ENCODE peak calls at places on chromosome 22, in six cellular contexts. One of them, this sample, is unnamed.

GRCh38 chr22:23259916-23260644 is 79.8 kb downstream of the BCR start:
- DNase-seq in lower lobe of right lung: no peak
- DNase-seq in IMR-90: no peak
- DNase-seq in A673: no peak
- DNase-seq in esophagus muscularis mucosa: no peak
- DNase-seq in hepatocyte: no peak
- DNase-seq in this sample: no peak

GRCh38 chr22:35051034-35051535 is 14.9 kb upstream of the ISX start:
- DNase-seq in lower lobe of right lung: no peak
- DNase-seq in IMR-90: no peak
- DNase-seq in A673: no peak
- DNase-seq in esophagus muscularis mucosa: no peak
- DNase-seq in hepatocyte: no peak
- DNase-seq in this sample: no peak

GRCh38 chr22:24482586-24482985 is 12.5 kb upstream of the UPB1 start:
- DNase-seq in lower lobe of right lung: no peak
- DNase-seq in IMR-90: peak; percentile 79
- DNase-seq in A673: peak; percentile 91
- DNase-seq in esophagus muscularis mucosa: no peak
- DNase-seq in hepatocyte: no peak
- DNase-seq in this sample: no peak

GRCh38 chr22:26479043-26479791 is 4.4 kb downstream of the HPS4 start:
- DNase-seq in lower lobe of right lung: no peak
- DNase-seq in IMR-90: no peak
- DNase-seq in A673: peak; percentile 42
- DNase-seq in esophagus muscularis mucosa: no peak
- DNase-seq in hepatocyte: no peak
- DNase-seq in this sample: peak; percentile 15

GRCh38 chr22:22386602-22387385 is 121.7 kb downstream of the ZNF280B start:
- DNase-seq in lower lobe of right lung: no peak
- DNase-seq in IMR-90: no peak
- DNase-seq in A673: no peak
- DNase-seq in esophagus muscularis mucosa: peak; percentile 70
- DNase-seq in hepatocyte: no peak
- DNase-seq in this sample: no peak

GRCh38 chr22:20204821-20205220 is 54.0 kb upstream of the CCDC188 start:
- DNase-seq in lower lobe of right lung: no peak
- DNase-seq in IMR-90: no peak
- DNase-seq in A673: no peak
- DNase-seq in esophagus muscularis mucosa: no peak
- DNase-seq in hepatocyte: peak; percentile 34
- DNase-seq in this sample: no peak

GRCh38 chr22:41772645-41773044 is 27.8 kb upstream of the CCDC134 start:
- DNase-seq in lower lobe of right lung: no peak
- DNase-seq in IMR-90: peak; percentile 9
- DNase-seq in A673: no peak
- DNase-seq in esophagus muscularis mucosa: no peak
- DNase-seq in hepatocyte: no peak
- DNase-seq in this sample: no peak

GRCh38 chr22:40560551-40560950 is 76.0 kb downstream of the MRTFA start:
- DNase-seq in lower lobe of right lung: no peak
- DNase-seq in IMR-90: peak; percentile 65
- DNase-seq in A673: peak; percentile 12
- DNase-seq in esophagus muscularis mucosa: no peak
- DNase-seq in hepatocyte: no peak
- DNase-seq in this sample: no peak

GRCh38 chr22:20061481-20061861 is 18.6 kb upstream of the DGCR8 start:
- DNase-seq in lower lobe of right lung: no peak
- DNase-seq in IMR-90: peak; percentile 8
- DNase-seq in A673: no peak
- DNase-seq in esophagus muscularis mucosa: no peak
- DNase-seq in hepatocyte: no peak
- DNase-seq in this sample: no peak

GRCh38 chr22:21652010-21652546 is 10.0 kb downstream of the SDF2L1 start:
- DNase-seq in lower lobe of right lung: peak; percentile 91
- DNase-seq in IMR-90: peak; percentile 81
- DNase-seq in A673: peak; percentile 96
- DNase-seq in esophagus muscularis mucosa: peak; percentile 96
- DNase-seq in hepatocyte: peak; percentile 91
- DNase-seq in this sample: peak; percentile 79

GRCh38 chr22:19098157-19098556 is 24.1 kb downstream of the DGCR2 start:
- DNase-seq in lower lobe of right lung: no peak
- DNase-seq in IMR-90: peak; percentile 10
- DNase-seq in A673: no peak
- DNase-seq in esophagus muscularis mucosa: no peak
- DNase-seq in hepatocyte: no peak
- DNase-seq in this sample: no peak

GRCh38 chr22:30267382-30268302 is 991 bp upstream of the OSM start:
- DNase-seq in lower lobe of right lung: peak; percentile 67
- DNase-seq in IMR-90: no peak
- DNase-seq in A673: no peak
- DNase-seq in esophagus muscularis mucosa: no peak
- DNase-seq in hepatocyte: no peak
- DNase-seq in this sample: peak; percentile 58

GRCh38 chr22:28958611-28959010 is 75.2 kb downstream of the ZNRF3 start:
- DNase-seq in lower lobe of right lung: no peak
- DNase-seq in IMR-90: peak; percentile 52
- DNase-seq in A673: no peak
- DNase-seq in esophagus muscularis mucosa: no peak
- DNase-seq in hepatocyte: no peak
- DNase-seq in this sample: no peak

GRCh38 chr22:27705391-27706080 is 96.0 kb downstream of the MN1 start:
- DNase-seq in lower lobe of right lung: no peak
- DNase-seq in IMR-90: no peak
- DNase-seq in A673: peak; percentile 35
- DNase-seq in esophagus muscularis mucosa: no peak
- DNase-seq in hepatocyte: no peak
- DNase-seq in this sample: no peak

GRCh38 chr22:23533328-23533762 is 46.7 kb downstream of the IGLL1 start:
- DNase-seq in lower lobe of right lung: peak; percentile 44
- DNase-seq in IMR-90: peak; percentile 10
- DNase-seq in A673: peak; percentile 33
- DNase-seq in esophagus muscularis mucosa: no peak
- DNase-seq in hepatocyte: peak; percentile 84
- DNase-seq in this sample: no peak

GRCh38 chr22:47920380-47920959 is 1158.0 kb downstream of the TBC1D22A start:
- DNase-seq in lower lobe of right lung: no peak
- DNase-seq in IMR-90: no peak
- DNase-seq in A673: no peak
- DNase-seq in esophagus muscularis mucosa: peak; percentile 90
- DNase-seq in hepatocyte: no peak
- DNase-seq in this sample: no peak

GRCh38 chr22:47918936-47919505 is 1156.6 kb downstream of the TBC1D22A start:
- DNase-seq in lower lobe of right lung: no peak
- DNase-seq in IMR-90: no peak
- DNase-seq in A673: no peak
- DNase-seq in esophagus muscularis mucosa: peak; percentile 88
- DNase-seq in hepatocyte: no peak
- DNase-seq in this sample: no peak

GRCh38 chr22:47919893-47920292 is 1157.4 kb downstream of the TBC1D22A start:
- DNase-seq in lower lobe of right lung: no peak
- DNase-seq in IMR-90: no peak
- DNase-seq in A673: no peak
- DNase-seq in esophagus muscularis mucosa: peak; percentile 90
- DNase-seq in hepatocyte: no peak
- DNase-seq in this sample: no peak

GRCh38 chr22:47923011-47923427 is 1160.6 kb downstream of the TBC1D22A start:
- DNase-seq in lower lobe of right lung: no peak
- DNase-seq in IMR-90: no peak
- DNase-seq in A673: no peak
- DNase-seq in esophagus muscularis mucosa: peak; percentile 57
- DNase-seq in hepatocyte: no peak
- DNase-seq in this sample: no peak

DNA sequence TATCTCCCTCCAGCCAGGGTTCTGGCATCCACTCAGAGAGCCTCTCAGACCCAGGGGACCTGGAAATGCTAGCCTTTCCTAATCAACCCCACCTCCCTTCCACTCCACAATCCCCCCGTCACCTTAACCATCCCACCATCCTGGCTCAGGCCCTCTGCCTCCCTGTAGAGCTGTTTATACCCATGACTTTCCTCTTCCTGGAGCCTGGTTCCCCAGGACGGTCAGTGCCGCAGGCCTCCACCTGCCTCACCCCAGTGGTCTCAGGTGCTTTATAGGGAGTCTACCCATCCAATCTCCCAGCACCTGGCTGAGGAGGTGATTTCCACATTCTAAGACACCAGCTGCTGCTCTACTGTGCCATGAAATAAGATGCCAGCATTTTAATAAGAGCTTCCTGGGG is 1159.5 kb downstream of the TBC1D22A start:
- DNase-seq in lower lobe of right lung: no peak
- DNase-seq in IMR-90: no peak
- DNase-seq in A673: no peak
- DNase-seq in esophagus muscularis mucosa: peak; percentile 79
- DNase-seq in hepatocyte: no peak
- DNase-seq in this sample: no peak
- H3K9me3 ChIP-seq in lower lobe of right lung: no peaks in the 10 kb centered on the region
- H3K9me3 ChIP-seq in IMR-90: peaks cover 68% of the 10 kb centered on the region
- H3K9me3 ChIP-seq in A673: peaks cover 3% of the 10 kb centered on the region
- H3K9me3 ChIP-seq in esophagus muscularis mucosa: no peaks in the 10 kb centered on the region
- H3K9me3 ChIP-seq in hepatocyte: no peaks in the 10 kb centered on the region
- H3K9me3 ChIP-seq in this sample: no peaks in the 10 kb centered on the region

GRCh38 chr22:43325176-43325575 is 18.0 kb downstream of the SCUBE1 start:
- DNase-seq in lower lobe of right lung: no peak
- DNase-seq in IMR-90: no peak
- DNase-seq in A673: no peak
- DNase-seq in esophagus muscularis mucosa: no peak
- DNase-seq in hepatocyte: no peak
- DNase-seq in this sample: no peak

GRCh38 chr22:43327039-43327438 is 16.1 kb downstream of the SCUBE1 start:
- DNase-seq in lower lobe of right lung: no peak
- DNase-seq in IMR-90: no peak
- DNase-seq in A673: no peak
- DNase-seq in esophagus muscularis mucosa: no peak
- DNase-seq in hepatocyte: no peak
- DNase-seq in this sample: no peak

GRCh38 chr22:43330178-43331063 is 12.8 kb downstream of the SCUBE1 start:
- DNase-seq in lower lobe of right lung: no peak
- DNase-seq in IMR-90: no peak
- DNase-seq in A673: peak; percentile 78
- DNase-seq in esophagus muscularis mucosa: no peak
- DNase-seq in hepatocyte: no peak
- DNase-seq in this sample: no peak

GRCh38 chr22:43329061-43329460 is 14.1 kb downstream of the SCUBE1 start:
- DNase-seq in lower lobe of right lung: no peak
- DNase-seq in IMR-90: no peak
- DNase-seq in A673: no peak
- DNase-seq in esophagus muscularis mucosa: no peak
- DNase-seq in hepatocyte: no peak
- DNase-seq in this sample: no peak

DNA sequence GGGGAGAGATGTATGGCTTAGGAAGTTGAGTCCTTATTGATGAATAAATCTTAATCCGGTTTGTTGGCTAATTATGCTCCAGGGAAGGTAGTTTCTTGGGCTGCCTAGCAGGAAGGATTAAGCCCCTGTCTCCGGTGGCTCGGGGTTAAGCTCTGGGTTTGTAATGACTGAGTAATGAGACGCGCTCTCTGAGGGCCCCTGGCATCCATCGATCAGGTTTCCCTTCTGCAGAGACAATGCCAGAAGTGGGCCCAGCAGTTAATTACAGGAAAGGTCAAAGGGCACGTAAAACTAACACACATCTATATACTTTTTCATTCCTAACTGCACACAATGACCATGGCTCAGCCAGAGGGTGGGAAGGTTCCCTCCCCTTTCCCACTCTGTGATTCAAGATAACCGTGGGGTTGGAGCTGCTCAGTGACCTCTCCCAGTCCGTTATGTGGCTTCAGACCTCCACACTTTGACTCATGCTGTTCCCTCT is 16.8 kb downstream of the SCUBE1 start:
- DNase-seq in lower lobe of right lung: no peak
- DNase-seq in IMR-90: no peak
- DNase-seq in A673: peak; percentile 59
- DNase-seq in esophagus muscularis mucosa: no peak
- DNase-seq in hepatocyte: no peak
- DNase-seq in this sample: no peak
- H3K27ac ChIP-seq in lower lobe of right lung: no peak overlapping the region
- H3K27ac ChIP-seq in IMR-90: no peak overlapping the region
- H3K27ac ChIP-seq in A673: no peak overlapping the region
- H3K27ac ChIP-seq in esophagus muscularis mucosa: no peak overlapping the region
- H3K27ac ChIP-seq in hepatocyte: no peak overlapping the region
- H3K27ac ChIP-seq in this sample: no peak overlapping the region

DNA sequence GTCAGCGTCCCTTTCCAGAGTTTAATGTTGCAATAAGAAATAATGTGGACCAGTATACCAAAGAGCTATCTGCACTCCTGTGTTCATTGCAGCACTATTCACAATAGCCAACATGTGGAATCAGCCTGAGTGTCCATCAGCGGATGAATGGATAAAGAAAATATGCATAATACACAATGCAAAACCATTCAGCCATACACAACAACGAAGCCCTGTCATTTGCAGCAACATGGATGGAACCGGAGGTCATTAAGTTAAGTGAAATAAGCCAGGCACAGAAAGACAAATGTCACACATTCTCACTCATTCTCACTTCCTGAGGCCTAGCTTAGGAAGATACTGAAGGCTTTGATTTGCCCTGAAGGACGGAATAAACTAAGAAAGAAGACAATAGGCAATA is 22.1 kb downstream of the SLC5A4 start:
- DNase-seq in lower lobe of right lung: no peak
- DNase-seq in IMR-90: no peak
- DNase-seq in A673: no peak
- DNase-seq in esophagus muscularis mucosa: no peak
- DNase-seq in hepatocyte: no peak
- DNase-seq in this sample: no peak
- H3K4me3 ChIP-seq in lower lobe of right lung: no peak overlapping the region
- H3K4me3 ChIP-seq in IMR-90: no peak overlapping the region
- H3K4me3 ChIP-seq in A673: no peak overlapping the region
- H3K4me3 ChIP-seq in esophagus muscularis mucosa: no peak overlapping the region
- H3K4me3 ChIP-seq in hepatocyte: no peak overlapping the region
- H3K4me3 ChIP-seq in this sample: no peak overlapping the region

DNA sequence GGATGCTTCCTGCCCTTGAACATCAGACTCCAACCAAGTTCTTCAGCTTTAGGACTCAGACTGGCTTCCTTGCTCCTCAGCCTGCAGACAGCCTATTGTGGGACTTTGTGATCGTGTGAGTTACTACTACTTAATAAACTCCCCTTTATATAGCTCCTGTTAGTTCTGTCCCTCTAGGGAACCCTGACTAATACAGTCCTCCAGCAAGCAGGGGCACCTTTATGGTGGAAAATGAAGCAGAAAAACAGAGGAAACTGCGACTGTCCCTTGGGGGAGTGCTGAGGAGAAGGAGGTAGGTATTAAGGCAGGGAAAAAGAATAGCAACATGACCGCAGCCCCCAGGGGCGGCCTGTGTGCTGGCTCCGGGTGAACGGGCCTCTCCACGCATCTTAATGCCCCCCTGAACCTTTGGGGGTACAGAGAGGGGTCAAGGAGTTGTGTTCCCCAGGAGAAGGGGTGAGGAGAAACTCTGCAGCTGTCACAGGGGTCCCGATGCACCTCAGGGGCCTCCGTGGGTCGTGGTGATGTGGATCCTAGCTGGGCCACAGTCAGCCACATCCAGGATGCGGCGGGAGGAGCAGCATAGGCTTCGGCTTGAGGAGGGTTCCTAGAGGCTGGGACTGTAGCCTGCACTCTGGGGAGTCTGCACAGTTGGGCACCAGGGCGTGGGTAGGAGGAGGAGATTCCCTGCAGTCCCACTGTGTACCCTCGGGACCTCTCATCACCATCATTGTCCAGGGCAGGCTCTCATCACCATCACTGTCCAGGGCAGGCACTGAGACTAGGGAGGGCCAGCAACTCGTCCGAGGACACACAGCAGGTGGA is 34.3 kb downstream of the SHISAL1 start:
- DNase-seq in lower lobe of right lung: no peak
- DNase-seq in IMR-90: no peak
- DNase-seq in A673: no peak
- DNase-seq in esophagus muscularis mucosa: no peak
- DNase-seq in hepatocyte: no peak
- DNase-seq in this sample: no peak
- H3K9me3 ChIP-seq in lower lobe of right lung: no peaks in the 10 kb centered on the region
- H3K9me3 ChIP-seq in IMR-90: no peaks in the 10 kb centered on the region
- H3K9me3 ChIP-seq in A673: no peaks in the 10 kb centered on the region
- H3K9me3 ChIP-seq in esophagus muscularis mucosa: no peaks in the 10 kb centered on the region
- H3K9me3 ChIP-seq in hepatocyte: no peaks in the 10 kb centered on the region
- H3K9me3 ChIP-seq in this sample: no peaks in the 10 kb centered on the region

This sample was measured in CD4-positive, alpha-beta memory T cell.